ENCODE peak calls at places on chromosome 13, in nine cellular contexts. K, B, J, E, O, Z, W, Q and A are unnamed samples.

GRCh38 chr13:77136902-77137420 is 110.0 kb upstream of the FBXL3 start:
- DNase-seq in W (no peak), Q (no peak), O (no peak), B (no peak), K (no peak), E (peak), J (no peak), Z (no peak), A (no peak)

GRCh38 chr13:110430391-110431338 is 123.6 kb downstream of the COL4A2 start:
- DNase-seq in Z (no peak), B (no peak), J (no peak), W (no peak), E (peak), O (no peak), Q (no peak), K (no peak), A (peak)

GRCh38 chr13:46721054-46721453 is 75.9 kb downstream of the ESD start:
- DNase-seq in Z (peak), B (no peak), Q (no peak), E (peak), O (no peak), J (no peak), K (no peak), W (peak), A (peak)

GRCh38 chr13:72293206-72293605 is 426.2 kb upstream of the DACH1 start:
- DNase-seq in Q (no peak), B (no peak), E (peak), Z (no peak), O (no peak), J (peak), K (no peak), W (no peak), A (no peak)

GRCh38 chr13:101785858-101786257 is 333.4 kb downstream of the ITGBL1 start:
- DNase-seq in Z (no peak), B (no peak), E (peak), J (peak), W (peak), K (no peak), Q (no peak), O (no peak), A (peak)

GRCh38 chr13:93878675-93879074 is 600.8 kb downstream of the DCT start:
- DNase-seq in K (no peak), W (no peak), J (no peak), Q (no peak), Z (no peak), B (no peak), O (no peak), E (no peak), A (no peak)

GRCh38 chr13:91946498-91947070 is 548.2 kb downstream of the GPC5 start:
- DNase-seq in Z (no peak), Q (no peak), J (peak), K (no peak), W (peak), E (peak), O (no peak), B (no peak), A (no peak)

GRCh38 chr13:105774739-105775460 is 760.6 kb downstream of the EFNB2 start:
- DNase-seq in O (no peak), B (no peak), Q (no peak), J (peak), K (no peak), W (no peak), E (peak), Z (no peak), A (peak)

GRCh38 chr13:44876782-44877324 is 112.4 kb downstream of the NUFIP1 start:
- DNase-seq in J (no peak), W (peak), K (no peak), E (no peak), Z (no peak), B (peak), Q (no peak), O (no peak), A (no peak)

GRCh38 chr13:21668665-21669599 is 1.9 kb upstream of the FGF9 start:
- DNase-seq in K (no peak), O (peak), Z (peak), B (no peak), Q (no peak), W (peak), J (no peak), E (peak), A (no peak)

GRCh38 chr13:28470286-28470685 is 24.6 kb downstream of the FLT1 start:
- DNase-seq in Z (no peak), K (no peak), B (no peak), E (no peak), J (no peak), W (no peak), Q (no peak), O (no peak), A (no peak)

GRCh38 chr13:30581582-30581981 is 36.1 kb upstream of the USPL1 start:
- DNase-seq in B (no peak), Z (no peak), Q (no peak), K (no peak), E (peak), O (no peak), J (no peak), W (no peak), A (no peak)

GRCh38 chr13:50322006-50322405 is 306.8 kb downstream of the KCNRG start:
- DNase-seq in B (no peak), J (no peak), K (no peak), O (no peak), W (no peak), Z (no peak), E (no peak), Q (no peak), A (no peak)